ENCODE peak calls at places on chromosomes 7 and 10, in six cellular contexts. Z is PC-9, P is mesothelial cell of epicardium, J is body of pancreas, N is GM23338, S is spleen. B is an unnamed sample.

GRCh38 chr10:129945941-129946760 is 17.9 kb downstream of the EBF3 start:
- DNase-seq in P (no peak), N (no peak), J (no peak), S (peak), Z (no peak), B (no peak)

GRCh38 chr10:81018898-81019890 is 481.5 kb downstream of the SH2D4B start:
- DNase-seq in J (peak), P (no peak), Z (peak), S (no peak), N (peak), B (peak)

GRCh38 chr10:15744217-15744865 is 24.6 kb upstream of the ITGA8 start:
- DNase-seq in J (peak), N (peak), P (no peak), Z (peak), S (no peak), B (peak)

GRCh38 chr7:90262438-90262837 is 17.5 kb downstream of the CFAP69 start:
- DNase-seq in Z (no peak), J (no peak), S (no peak), N (peak), P (no peak), B (no peak)

GRCh38 chr10:11403116-11403515 is 208.3 kb downstream of the USP6NL start:
- DNase-seq in S (peak), P (no peak), Z (no peak), J (no peak), N (no peak), B (no peak)

GRCh38 chr10:77386833-77387232 is 250.8 kb downstream of the KCNMA1 start:
- DNase-seq in S (no peak), P (no peak), Z (no peak), J (no peak), N (no peak), B (no peak)

GRCh38 chr10:16952010-16952550 is 134.9 kb upstream of the RSU1 start:
- DNase-seq in J (no peak), N (no peak), P (no peak), Z (no peak), S (no peak), B (no peak)

GRCh38 chr7:99140813-99141212 is 3.1 kb downstream of the SMURF1 start:
- DNase-seq in J (no peak), S (no peak), Z (no peak), N (no peak), P (no peak), B (no peak)

GRCh38 chr10:96814264-96814663 is 17.8 kb upstream of the LCOR start:
- DNase-seq in P (no peak), S (no peak), Z (peak), N (no peak), J (no peak), B (no peak)

GRCh38 chr10:25498645-25499044 is 323.8 kb downstream of the GPR158 start:
- DNase-seq in J (no peak), N (no peak), S (no peak), P (no peak), Z (peak), B (no peak)

GRCh38 chr7:107394831-107395230 is 75.0 kb upstream of the GPR22 start:
- DNase-seq in N (no peak), P (no peak), J (no peak), S (no peak), Z (no peak), B (no peak)

GRCh38 chr7:13309535-13309934 is 622.1 kb downstream of the ARL4A start:
- DNase-seq in S (no peak), N (no peak), J (no peak), Z (no peak), P (no peak), B (no peak)
- TF ChIP-seq CTCF in S (no peak), N (no peak), J (no peak), Z (no peak), P (no peak), B (no peak)

GRCh38 chr7:94183289-94183749 is 179.2 kb upstream of the BET1 start:
- DNase-seq in J (no peak), Z (peak), N (peak), S (no peak), P (no peak), B (no peak)
- TF ChIP-seq CTCF in J (no peak), Z (no peak), N (no peak), S (no peak), P (no peak), B (no peak)

DNA sequence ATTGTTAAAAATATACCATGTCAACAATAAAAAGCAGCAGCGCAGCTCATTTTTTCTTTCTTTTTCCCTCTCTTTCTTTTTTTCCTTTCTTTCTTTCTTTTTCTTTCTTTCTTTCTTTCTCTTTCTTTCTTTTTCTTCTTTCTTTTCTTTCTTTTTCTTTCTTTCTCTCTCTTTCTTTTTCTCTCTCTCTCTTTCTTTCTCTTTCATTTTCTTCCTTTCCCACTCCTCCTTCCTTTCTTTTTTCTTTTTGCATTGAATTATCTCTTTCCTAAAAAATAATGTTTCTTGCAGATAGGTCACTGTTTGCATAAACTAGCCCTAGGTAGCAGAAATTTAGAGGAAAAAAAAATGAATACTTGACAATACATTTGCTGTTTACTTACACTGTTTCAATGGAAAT is 755.1 kb upstream of the COBL start:
- DNase-seq in J (no peak), P (no peak), S (no peak), Z (no peak), N (no peak), B (no peak)
- TF ChIP-seq CTCF in J (no peak), P (no peak), S (no peak), Z (no peak), N (no peak), B (no peak)

GRCh38 chr10:73232887-73233286 is 14.2 kb downstream of the DNAJC9 start:
- DNase-seq in N (peak), J (no peak), Z (no peak), P (no peak), S (no peak), B (no peak)
- TF ChIP-seq CTCF in N (peak), J (no peak), Z (no peak), P (no peak), S (no peak), B (no peak)

GRCh38 chr7:42095791-42096190 is 141.2 kb downstream of the GLI3 start:
- DNase-seq in J (no peak), N (no peak), P (no peak), Z (no peak), S (no peak), B (no peak)

GRCh38 chr7:42096681-42097637 is 140.1 kb downstream of the GLI3 start:
- DNase-seq in N (no peak), S (no peak), J (peak), P (no peak), Z (no peak), B (no peak)

GRCh38 chr7:42096262-42096661 is 140.7 kb downstream of the GLI3 start:
- DNase-seq in N (no peak), S (no peak), Z (no peak), J (no peak), P (no peak), B (no peak)

GRCh38 chr7:42099076-42099836 is 137.8 kb downstream of the GLI3 start:
- DNase-seq in Z (no peak), N (no peak), J (no peak), S (no peak), P (no peak), B (no peak)

GRCh38 chr7:42097756-42098155 is 139.3 kb downstream of the GLI3 start:
- DNase-seq in Z (no peak), P (no peak), S (no peak), N (no peak), J (no peak), B (no peak)
- TF ChIP-seq CTCF in Z (no peak), P (no peak), S (no peak), N (peak), J (no peak), B (no peak)

GRCh38 chr7:142299226-142299625 is 41.4 kb upstream of the PRSS58 start:
- DNase-seq in S (no peak), J (no peak), N (no peak), Z (no peak), P (no peak), B (no peak)

GRCh38 chr7:142301923-142302550 is 44.2 kb upstream of the PRSS58 start:
- DNase-seq in Z (no peak), P (no peak), S (no peak), N (peak), J (no peak), B (no peak)

GRCh38 chr7:142301299-142301698 is 43.4 kb upstream of the PRSS58 start:
- DNase-seq in J (no peak), N (no peak), S (no peak), P (no peak), Z (no peak), B (no peak)

GRCh38 chr7:142298631-142299030 is 40.8 kb upstream of the PRSS58 start:
- DNase-seq in J (no peak), P (no peak), S (no peak), N (no peak), Z (no peak), B (no peak)

DNA sequence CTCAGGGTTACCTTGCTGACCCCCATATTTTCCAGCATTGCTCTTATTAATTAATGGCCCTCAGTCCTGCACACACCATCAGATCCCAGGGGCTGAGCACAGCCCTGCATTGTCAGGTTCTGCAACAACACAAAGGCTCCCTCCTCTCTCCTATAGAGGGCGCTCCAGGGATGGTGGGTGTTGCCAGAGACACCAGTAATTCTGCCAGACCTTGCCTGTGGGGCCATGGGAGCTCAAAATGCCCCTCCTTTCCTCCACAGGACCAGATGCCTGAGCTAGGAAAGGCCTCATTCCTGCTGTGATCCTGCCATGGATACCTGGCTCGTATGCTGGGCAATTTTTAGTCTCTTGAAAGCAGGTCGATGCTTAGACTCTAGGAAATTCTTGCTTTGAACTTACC is 42.8 kb upstream of the PRSS58 start:
- DNase-seq in Z (peak), S (no peak), N (peak), P (no peak), J (no peak), B (no peak)
- TF ChIP-seq CTCF in Z (peak), S (no peak), N (peak), P (no peak), J (no peak), B (no peak)

GRCh38 chr10:18308600-18308999 is 168.4 kb downstream of the CACNB2 start:
- DNase-seq in J (no peak), Z (no peak), S (no peak), P (no peak), N (no peak), B (peak)

GRCh38 chr10:18313626-18314025 is 173.4 kb downstream of the CACNB2 start:
- DNase-seq in N (no peak), P (no peak), Z (no peak), S (no peak), J (no peak), B (no peak)

GRCh38 chr10:18310761-18311160 is 170.5 kb downstream of the CACNB2 start:
- DNase-seq in P (no peak), N (no peak), S (no peak), Z (no peak), J (no peak), B (no peak)

GRCh38 chr10:18313146-18313542 is 172.9 kb downstream of the CACNB2 start:
- DNase-seq in S (no peak), P (no peak), J (peak), Z (no peak), N (no peak), B (no peak)

DNA sequence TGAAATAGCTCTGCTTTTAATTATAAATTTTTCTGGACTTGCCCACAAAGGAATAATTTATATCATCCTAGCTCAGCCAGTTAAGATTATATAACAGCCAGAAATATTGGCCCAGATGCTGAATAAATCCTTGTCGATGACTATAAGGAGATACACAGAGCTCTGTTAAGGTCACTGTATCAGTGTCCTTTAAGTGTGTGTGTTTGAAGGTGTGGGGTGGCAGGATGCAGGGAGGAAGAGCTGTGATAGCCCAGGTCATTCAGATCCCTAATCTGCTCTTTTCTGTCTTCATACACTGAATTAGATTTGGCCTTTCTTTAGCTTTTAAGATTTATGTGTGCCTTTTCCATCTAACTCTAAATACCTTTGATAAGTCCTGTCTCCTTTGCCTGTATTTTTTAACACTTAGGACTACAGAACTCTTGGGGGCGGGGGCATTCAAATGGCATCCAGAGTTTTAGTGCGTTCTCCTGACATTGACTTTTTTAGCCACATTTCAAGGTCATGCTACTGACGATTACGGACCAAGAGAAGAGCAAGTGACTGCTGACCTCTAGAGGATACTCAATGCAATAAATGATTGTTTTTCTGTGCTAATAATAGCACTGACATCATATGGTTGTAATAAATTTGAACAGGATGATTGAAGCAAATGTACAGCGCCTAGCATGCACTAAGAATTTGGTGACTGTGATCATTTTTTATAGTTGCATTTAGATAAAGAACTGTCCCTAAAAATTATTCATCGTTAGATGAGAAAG is 172.3 kb downstream of the CACNB2 start:
- DNase-seq in J (no peak), S (no peak), P (no peak), N (peak), Z (no peak), B (peak)
- TF ChIP-seq CTCF in J (peak), S (peak), P (no peak), N (peak), Z (peak), B (peak)

GRCh38 chr10:82037076-82037475 is 162.1 kb downstream of the NRG3 start:
- DNase-seq in N (no peak), S (no peak), Z (no peak), P (no peak), J (no peak), B (peak)

GRCh38 chr10:82038587-82038986 is 163.6 kb downstream of the NRG3 start:
- DNase-seq in P (no peak), J (no peak), S (no peak), Z (no peak), N (no peak), B (no peak)

DNA sequence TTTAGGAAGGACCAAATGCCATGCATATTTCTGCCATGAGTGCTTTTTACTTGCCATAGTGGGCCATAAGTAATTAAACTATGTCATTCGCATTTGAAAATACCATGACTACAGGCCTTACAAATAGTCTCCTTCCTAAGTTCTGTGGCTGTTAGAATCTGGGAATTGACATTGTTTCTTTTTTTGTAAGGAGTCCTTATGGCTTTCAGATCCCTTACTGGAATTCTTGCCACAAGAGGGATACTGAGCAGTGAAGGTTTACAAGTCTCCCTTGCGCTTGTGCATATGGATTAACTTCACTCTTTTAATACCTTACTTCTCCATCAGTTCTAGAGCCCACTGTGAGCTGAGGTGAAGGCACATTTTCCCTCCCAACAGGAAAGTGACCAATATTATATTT is 166.0 kb downstream of the NRG3 start:
- DNase-seq in P (no peak), N (peak), Z (no peak), J (no peak), S (no peak), B (no peak)
- TF ChIP-seq CTCF in P (no peak), N (no peak), Z (no peak), J (no peak), S (no peak), B (no peak)

GRCh38 chr7:1505731-1506550 is 1.8 kb upstream of the INTS1 start:
- DNase-seq in P (no peak), N (no peak), J (peak), Z (peak), S (peak), B (peak)
- TF ChIP-seq CTCF in P (no peak), N (no peak), J (no peak), Z (no peak), S (no peak), B (no peak)

GRCh38 chr10:124541076-124541903 is 79.7 kb downstream of the LHPP start:
- DNase-seq in N (no peak), Z (no peak), S (no peak), J (no peak), P (no peak), B (no peak)

GRCh38 chr10:124542336-124542735 is 80.7 kb downstream of the LHPP start:
- DNase-seq in S (no peak), Z (no peak), N (no peak), J (no peak), P (no peak), B (no peak)

GRCh38 chr10:124537891-124538290 is 76.3 kb downstream of the LHPP start:
- DNase-seq in S (no peak), J (no peak), Z (no peak), N (no peak), P (no peak), B (no peak)

GRCh38 chr10:124538669-124539068 is 77.0 kb downstream of the LHPP start:
- DNase-seq in N (no peak), J (no peak), Z (no peak), S (no peak), P (no peak), B (no peak)

DNA sequence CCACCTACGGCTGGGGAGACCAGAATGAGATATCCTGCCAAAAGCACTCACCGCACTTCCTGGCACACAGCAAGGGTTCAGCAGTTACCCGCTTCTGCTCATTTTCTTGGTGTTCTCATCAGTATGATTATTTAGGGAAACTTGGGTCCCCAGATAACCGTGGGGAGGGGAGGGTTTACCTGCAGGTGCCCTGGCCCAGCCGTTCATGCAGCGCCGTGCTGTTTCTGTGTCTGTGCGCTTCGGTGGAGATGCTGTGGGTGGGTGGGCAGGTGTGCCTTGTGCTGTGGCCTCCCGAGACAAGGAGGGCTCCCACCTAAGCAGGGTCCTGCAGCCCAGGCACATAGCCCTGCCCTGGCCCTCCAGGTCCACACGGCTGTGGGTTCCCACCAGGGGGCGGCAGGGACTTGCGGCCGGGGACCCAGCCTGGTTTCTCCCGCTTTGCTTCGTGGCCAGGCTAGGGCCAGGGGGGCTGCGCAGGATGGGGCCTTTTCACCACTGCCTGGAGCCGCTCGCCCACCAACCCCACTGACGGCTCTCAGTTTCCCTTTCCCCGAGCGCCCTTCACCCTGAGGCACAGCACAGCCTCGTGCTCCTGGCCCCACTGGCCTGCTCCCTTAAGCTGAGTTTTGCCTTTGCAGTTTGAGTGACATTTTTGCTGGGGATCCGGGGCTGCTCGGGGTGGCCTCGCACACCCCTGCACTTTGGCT is 78.5 kb downstream of the LHPP start:
- DNase-seq in P (peak), S (peak), N (peak), J (peak), Z (peak), B (peak)
- TF ChIP-seq CTCF in P (peak), S (peak), N (peak), J (peak), Z (peak), B (peak)